ENCODE peak calls at places on chromosomes 2 and 18, in four cellular contexts. M, I, D and Y are unnamed samples.

GRCh38 chr2:208320686-208321085 is 54.6 kb downstream of the PIKFYVE start:
- DNase-seq in M (no peak), I (no peak), D (no peak), Y (peak)

GRCh38 chr18:31760695-31761094 is at the start of gene SLC25A52:
- DNase-seq in M (no peak), I (no peak), D (no peak), Y (peak)

GRCh38 chr2:20925265-20925889 is 102.5 kb upstream of the LDAH start:
- DNase-seq in M (no peak), I (no peak), D (peak), Y (no peak)

GRCh38 chr2:237321746-237322145 is 92.2 kb downstream of the COL6A3 start:
- DNase-seq in M (no peak), I (no peak), D (no peak), Y (no peak)

GRCh38 chr2:192413812-192414424 is 219.2 kb upstream of the TMEFF2 start:
- DNase-seq in M (no peak), I (no peak), D (no peak), Y (no peak)

GRCh38 chr18:33802955-33803354 is 224.9 kb downstream of the ASXL3 start:
- DNase-seq in M (no peak), I (no peak), D (no peak), Y (no peak)

GRCh38 chr2:156540706-156541105 is 104.5 kb downstream of the GPD2 start:
- DNase-seq in M (no peak), I (no peak), D (no peak), Y (no peak)

GRCh38 chr2:38533757-38534545 is 68.8 kb downstream of the HNRNPLL start:
- DNase-seq in M (no peak), I (no peak), D (no peak), Y (no peak)

GRCh38 chr2:239787651-239788050 is 237.5 kb downstream of the NDUFA10 start:
- DNase-seq in M (no peak), I (no peak), D (no peak), Y (no peak)

GRCh38 chr2:49490710-49491109 is 336.4 kb upstream of the FSHR start:
- DNase-seq in M (no peak), I (no peak), D (no peak), Y (peak)

GRCh38 chr18:32730620-32731021 is 42.2 kb downstream of the KLHL14 start:
- DNase-seq in M (no peak), I (no peak), D (peak), Y (no peak)

GRCh38 chr2:241857041-241857541 is 1.6 kb downstream of the PDCD1 start:
- DNase-seq in M (no peak), I (no peak), D (no peak), Y (peak)

GRCh38 chr2:108270768-108271506 is 17.8 kb upstream of the SULT1C2 start:
- DNase-seq in M (no peak), I (no peak), D (no peak), Y (no peak)

GRCh38 chr2:24830351-24830750 is 37.1 kb downstream of the CENPO start:
- DNase-seq in M (no peak), I (no peak), D (no peak), Y (no peak)

GRCh38 chr2:30862054-30862651 is 54.9 kb upstream of the CAPN13 start:
- DNase-seq in M (peak), I (peak), D (peak), Y (peak)

GRCh38 chr2:47009368-47009767 is 93.8 kb upstream of the MCFD2 start:
- DNase-seq in M (no peak), I (no peak), D (no peak), Y (peak)